ENCODE peak calls at places on chromosomes 7 and 10, in ten cellular contexts. Q is MM.1S, V is brain microvascular endothelial cell, R is stomach, O is kidney, P is fibroblast of pulmonary artery, U is cardiac muscle cell, C is foreskin fibroblast, E is HFFc6, F is astrocyte of the spinal cord. K is an unnamed sample.

GRCh38 chr10:58475322-58476277 is 37.1 kb upstream of the BICC1 start:
- DNase-seq in Q (peak; percentile 43), V (peak; percentile 71), R (no peak), O (no peak), P (peak; percentile 84), U (peak; percentile 88), C (peak; percentile 65), E (peak; percentile 61), F (peak; percentile 88), K (no peak)

GRCh38 chr10:132575320-132576201 is 38.0 kb downstream of the INPP5A start:
- DNase-seq in Q (no peak), V (peak; percentile 86), R (peak; percentile 63), O (no peak), P (peak; percentile 65), U (peak; percentile 82), C (peak; percentile 56), E (no peak), F (peak; percentile 97), K (peak; percentile 72)

GRCh38 chr7:13016633-13017324 is 329.3 kb downstream of the ARL4A start:
- DNase-seq in Q (no peak), V (no peak), R (no peak), O (no peak), P (peak; percentile 18), U (no peak), C (no peak), E (no peak), F (peak; percentile 69), K (no peak)

GRCh38 chr7:134778941-134779740 is at the start of gene CALD1:
- DNase-seq in Q (peak; percentile 22), V (peak; percentile 100), R (peak; percentile 57), O (peak; percentile 89), P (peak; percentile 100), U (peak; percentile 99), C (peak; percentile 98), E (peak; percentile 100), F (peak; percentile 99), K (no peak)

GRCh38 chr10:3397231-3397630 is 224.6 kb upstream of the PITRM1 start:
- DNase-seq in Q (no peak), V (peak; percentile 50), R (no peak), O (no peak), P (no peak), U (no peak), C (no peak), E (no peak), F (no peak), K (no peak)

GRCh38 chr7:92695308-92696261 is 105.4 kb upstream of the FAM133B start:
- DNase-seq in Q (no peak), V (peak; percentile 62), R (peak; percentile 87), O (no peak), P (peak; percentile 94), U (peak; percentile 95), C (peak; percentile 86), E (peak; percentile 70), F (peak; percentile 91), K (no peak)

GRCh38 chr7:101871351-101871750 is 53.9 kb downstream of the CUX1 start:
- DNase-seq in Q (no peak), V (no peak), R (no peak), O (no peak), P (no peak), U (no peak), C (no peak), E (no peak), F (no peak), K (no peak)

GRCh38 chr7:157905740-157906461 is 569.1 kb downstream of the DNAJB6 start:
- DNase-seq in Q (no peak), V (no peak), R (no peak), O (peak; percentile 22), P (no peak), U (no peak), C (no peak), E (no peak), F (no peak), K (no peak)

GRCh38 chr10:127563718-127564553 is 14.8 kb downstream of the NPS start:
- DNase-seq in Q (peak; percentile 23), V (no peak), R (no peak), O (no peak), P (no peak), U (no peak), C (no peak), E (no peak), F (no peak), K (peak; percentile 41)

GRCh38 chr10:47029181-47029971 is 118.1 kb downstream of the PTPN20 start:
- DNase-seq in Q (no peak), V (no peak), R (peak; percentile 19), O (no peak), P (no peak), U (no peak), C (no peak), E (no peak), F (no peak), K (no peak)

GRCh38 chr10:109987413-109987812 is 20.4 kb upstream of the ADD3 start:
- DNase-seq in Q (no peak), V (peak; percentile 73), R (no peak), O (no peak), P (peak; percentile 84), U (peak; percentile 81), C (peak; percentile 66), E (peak; percentile 83), F (peak; percentile 85), K (no peak)

GRCh38 chr10:119393019-119393418 is 149.5 kb downstream of the RGS10 start:
- DNase-seq in Q (no peak), V (no peak), R (no peak), O (no peak), P (no peak), U (no peak), C (no peak), E (no peak), F (no peak), K (no peak)

GRCh38 chr7:107166702-107167426 is 1.9 kb upstream of the HBP1 start:
- DNase-seq in Q (no peak), V (no peak), R (no peak), O (no peak), P (no peak), U (peak; percentile 12), C (no peak), E (no peak), F (peak; percentile 32), K (no peak)

DNA sequence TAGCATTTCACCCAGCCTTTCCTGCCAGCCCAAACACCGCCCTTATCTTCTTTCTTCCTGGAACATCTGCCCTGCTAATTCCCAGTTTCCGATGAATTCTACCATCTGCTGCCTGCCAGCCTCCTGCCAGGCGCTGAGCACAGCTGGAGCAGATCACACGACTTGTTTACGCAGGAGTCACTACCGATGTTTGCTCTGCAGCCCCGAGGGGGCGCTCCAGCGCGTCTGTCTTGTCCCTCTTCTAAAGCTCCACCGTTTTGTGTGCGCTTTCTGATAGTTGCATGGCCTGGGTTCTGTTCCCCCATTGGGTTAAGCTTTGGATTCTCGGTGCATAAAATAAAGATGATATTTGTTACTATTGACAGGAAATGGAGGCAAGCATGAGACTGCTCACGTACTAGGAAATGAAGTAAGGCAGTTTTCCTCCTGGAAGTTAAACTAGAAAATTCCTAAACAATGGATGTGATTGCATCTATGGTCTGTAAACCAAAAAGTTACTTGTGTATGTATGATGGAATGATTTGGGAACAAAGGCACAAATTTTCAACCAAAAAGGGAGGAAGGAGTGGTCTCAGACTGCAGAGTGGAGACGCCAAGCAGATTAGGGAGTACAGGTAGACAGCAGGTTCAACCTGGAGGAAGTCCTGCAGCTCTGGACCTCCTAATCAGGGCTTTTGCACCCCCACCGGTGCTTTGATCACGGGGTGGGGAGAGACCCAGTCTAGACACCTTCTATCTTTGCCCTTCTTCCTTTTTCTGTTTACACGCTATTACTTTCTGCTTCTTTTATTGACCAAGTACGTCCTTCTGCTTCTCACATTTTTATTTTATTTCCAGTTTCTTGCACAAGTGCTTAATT is 2.2 kb upstream of the RBM17 start:
- DNase-seq in Q (peak; percentile 90), V (peak; percentile 83), R (peak; percentile 88), O (peak; percentile 95), P (peak; percentile 94), U (peak; percentile 95), C (peak; percentile 89), E (peak; percentile 73), F (peak; percentile 82), K (peak; percentile 81)
- TF ChIP-seq CTCF in Q (peak; percentile 93), V (peak; percentile 91), R (peak; percentile 76), O (peak; percentile 78), P (peak; percentile 90), U (peak; percentile 97), C (peak; percentile 87), E (peak; percentile 88), F (peak; percentile 93), K (peak; percentile 85)

GRCh38 chr10:23538968-23539367 is 100.1 kb downstream of the OTUD1 start:
- DNase-seq in Q (no peak), V (no peak), R (no peak), O (no peak), P (no peak), U (no peak), C (no peak), E (no peak), F (no peak), K (no peak)

GRCh38 chr10:23540401-23540800 is 101.5 kb downstream of the OTUD1 start:
- DNase-seq in Q (no peak), V (no peak), R (no peak), O (no peak), P (no peak), U (peak; percentile 17), C (no peak), E (no peak), F (no peak), K (no peak)

GRCh38 chr10:23543696-23544095 is 104.8 kb downstream of the OTUD1 start:
- DNase-seq in Q (no peak), V (no peak), R (no peak), O (no peak), P (no peak), U (no peak), C (no peak), E (no peak), F (no peak), K (no peak)
- TF ChIP-seq CTCF in Q (no peak), V (no peak), R (no peak), O (no peak), P (no peak), U (no peak), C (no peak), E (no peak), F (no peak), K (no peak)

GRCh38 chr10:35398355-35398754 is 62.0 kb downstream of the CCNY start:
- DNase-seq in Q (no peak), V (no peak), R (no peak), O (no peak), P (peak; percentile 42), U (peak; percentile 56), C (peak; percentile 67), E (no peak), F (no peak), K (no peak)
- TF ChIP-seq CTCF in Q (no peak), V (no peak), R (no peak), O (no peak), P (no peak), U (no peak), C (no peak), E (no peak), F (no peak), K (no peak)

GRCh38 chr10:115384665-115385064 is 291.5 kb downstream of the ATRNL1 start:
- DNase-seq in Q (no peak), V (no peak), R (no peak), O (no peak), P (no peak), U (no peak), C (no peak), E (no peak), F (no peak), K (no peak)

GRCh38 chr10:115390607-115391006 is 297.4 kb downstream of the ATRNL1 start:
- DNase-seq in Q (no peak), V (no peak), R (no peak), O (no peak), P (no peak), U (no peak), C (no peak), E (no peak), F (no peak), K (no peak)
- TF ChIP-seq CTCF in Q (no peak), V (no peak), R (no peak), O (no peak), P (no peak), U (no peak), C (no peak), E (no peak), F (no peak), K (no peak)

K was measured in GM10248.